ENCODE peak calls at places on chromosomes 6 and 20, in seven cellular contexts. One of them, this sample, is unnamed.

GRCh38 chr6:17589402-17590116 is 10.5 kb upstream of the FAM8A1 start:
- DNase-seq in tibial nerve: no peak
- DNase-seq in spleen: no peak
- DNase-seq in IMR-90: peak; percentile 95
- DNase-seq in A549: peak; percentile 72
- DNase-seq in transverse colon: peak; percentile 65
- DNase-seq in heart left ventricle: no peak
- DNase-seq in this sample: no peak

GRCh38 chr20:49712918-49713778 is 530 bp downstream of the B4GALT5 start:
- DNase-seq in tibial nerve: no peak
- DNase-seq in spleen: peak; percentile 88
- DNase-seq in IMR-90: peak; percentile 17
- DNase-seq in A549: no peak
- DNase-seq in transverse colon: peak; percentile 48
- DNase-seq in heart left ventricle: peak; percentile 52
- DNase-seq in this sample: no peak

GRCh38 chr6:145015739-145016558 is 719.4 kb downstream of the EPM2A start:
- DNase-seq in tibial nerve: no peak
- DNase-seq in spleen: no peak
- DNase-seq in IMR-90: peak; percentile 97
- DNase-seq in A549: peak; percentile 57
- DNase-seq in transverse colon: no peak
- DNase-seq in heart left ventricle: peak; percentile 52
- DNase-seq in this sample: no peak

GRCh38 chr20:32539817-32540675 is 45.1 kb downstream of the NOL4L start:
- DNase-seq in tibial nerve: no peak
- DNase-seq in spleen: peak; percentile 87
- DNase-seq in IMR-90: no peak
- DNase-seq in A549: no peak
- DNase-seq in transverse colon: peak; percentile 51
- DNase-seq in heart left ventricle: no peak
- DNase-seq in this sample: no peak

GRCh38 chr20:61744691-61745396 is 320.8 kb downstream of the TAF4 start:
- DNase-seq in tibial nerve: no peak
- DNase-seq in spleen: peak; percentile 38
- DNase-seq in IMR-90: peak; percentile 73
- DNase-seq in A549: peak; percentile 30
- DNase-seq in transverse colon: no peak
- DNase-seq in heart left ventricle: no peak
- DNase-seq in this sample: no peak

GRCh38 chr6:27863962-27864905 is 48.0 kb downstream of the OR2B2 start:
- DNase-seq in tibial nerve: no peak
- DNase-seq in spleen: peak; percentile 86
- DNase-seq in IMR-90: peak; percentile 15
- DNase-seq in A549: no peak
- DNase-seq in transverse colon: peak; percentile 17
- DNase-seq in heart left ventricle: no peak
- DNase-seq in this sample: no peak

GRCh38 chr20:34037121-34037520 is 43.4 kb downstream of the RALY start:
- DNase-seq in tibial nerve: no peak
- DNase-seq in spleen: peak; percentile 75
- DNase-seq in IMR-90: no peak
- DNase-seq in A549: no peak
- DNase-seq in transverse colon: no peak
- DNase-seq in heart left ventricle: peak; percentile 36
- DNase-seq in this sample: no peak

GRCh38 chr6:144897441-144897921 is 612.3 kb downstream of the UTRN start:
- DNase-seq in tibial nerve: no peak
- DNase-seq in spleen: no peak
- DNase-seq in IMR-90: peak; percentile 87
- DNase-seq in A549: peak; percentile 62
- DNase-seq in transverse colon: no peak
- DNase-seq in heart left ventricle: no peak
- DNase-seq in this sample: no peak

GRCh38 chr20:63974402-63975200 is 4.8 kb downstream of the SAMD10 start:
- DNase-seq in tibial nerve: no peak
- DNase-seq in spleen: no peak
- DNase-seq in IMR-90: peak; percentile 74
- DNase-seq in A549: peak; percentile 36
- DNase-seq in transverse colon: no peak
- DNase-seq in heart left ventricle: no peak
- DNase-seq in this sample: no peak

GRCh38 chr20:38147166-38147565 is 17.9 kb downstream of the TGM2 start:
- DNase-seq in tibial nerve: no peak
- DNase-seq in spleen: no peak
- DNase-seq in IMR-90: no peak
- DNase-seq in A549: no peak
- DNase-seq in transverse colon: no peak
- DNase-seq in heart left ventricle: no peak
- DNase-seq in this sample: no peak

GRCh38 chr20:63083831-63084562 is 77.2 kb upstream of the BHLHE23 start:
- DNase-seq in tibial nerve: no peak
- DNase-seq in spleen: peak; percentile 67
- DNase-seq in IMR-90: no peak
- DNase-seq in A549: no peak
- DNase-seq in transverse colon: no peak
- DNase-seq in heart left ventricle: no peak
- DNase-seq in this sample: no peak

GRCh38 chr6:135310291-135310690 is 129.2 kb downstream of the MYB start:
- DNase-seq in tibial nerve: no peak
- DNase-seq in spleen: no peak
- DNase-seq in IMR-90: no peak
- DNase-seq in A549: no peak
- DNase-seq in transverse colon: no peak
- DNase-seq in heart left ventricle: no peak
- DNase-seq in this sample: no peak

GRCh38 chr6:3382399-3383279 is 74.2 kb downstream of the SLC22A23 start:
- DNase-seq in tibial nerve: no peak
- DNase-seq in spleen: no peak
- DNase-seq in IMR-90: peak; percentile 14
- DNase-seq in A549: peak; percentile 53
- DNase-seq in transverse colon: peak; percentile 53
- DNase-seq in heart left ventricle: no peak
- DNase-seq in this sample: no peak

GRCh38 chr20:33689973-33690372 is 3.8 kb upstream of the E2F1 start:
- DNase-seq in tibial nerve: no peak
- DNase-seq in spleen: no peak
- DNase-seq in IMR-90: peak; percentile 66
- DNase-seq in A549: no peak
- DNase-seq in transverse colon: no peak
- DNase-seq in heart left ventricle: no peak
- DNase-seq in this sample: no peak

GRCh38 chr20:45968801-45969711 is 2.9 kb downstream of the ZNF335 start:
- DNase-seq in tibial nerve: no peak
- DNase-seq in spleen: peak; percentile 81
- DNase-seq in IMR-90: peak; percentile 81
- DNase-seq in A549: no peak
- DNase-seq in transverse colon: no peak
- DNase-seq in heart left ventricle: no peak
- DNase-seq in this sample: no peak

GRCh38 chr20:57410398-57411323 is 19.5 kb downstream of the RBM38 start:
- DNase-seq in tibial nerve: no peak
- DNase-seq in spleen: peak; percentile 72
- DNase-seq in IMR-90: no peak
- DNase-seq in A549: no peak
- DNase-seq in transverse colon: no peak
- DNase-seq in heart left ventricle: peak; percentile 22
- DNase-seq in this sample: no peak

GRCh38 chr6:95352064-95352463 is 225.3 kb upstream of the MANEA start:
- DNase-seq in tibial nerve: no peak
- DNase-seq in spleen: no peak
- DNase-seq in IMR-90: no peak
- DNase-seq in A549: no peak
- DNase-seq in transverse colon: no peak
- DNase-seq in heart left ventricle: no peak
- DNase-seq in this sample: no peak

GRCh38 chr6:73129653-73130443 is 95.4 kb downstream of the KHDC1L start:
- DNase-seq in tibial nerve: peak; percentile 72
- DNase-seq in spleen: peak; percentile 92
- DNase-seq in IMR-90: peak; percentile 66
- DNase-seq in A549: peak; percentile 61
- DNase-seq in transverse colon: peak; percentile 75
- DNase-seq in heart left ventricle: peak; percentile 59
- DNase-seq in this sample: peak; percentile 12

GRCh38 chr20:44079291-44079690 is 107.7 kb downstream of the JPH2 start:
- DNase-seq in tibial nerve: no peak
- DNase-seq in spleen: no peak
- DNase-seq in IMR-90: no peak
- DNase-seq in A549: no peak
- DNase-seq in transverse colon: no peak
- DNase-seq in heart left ventricle: no peak
- DNase-seq in this sample: no peak

GRCh38 chr6:17984822-17985660 is 2.4 kb downstream of the KIF13A start:
- DNase-seq in tibial nerve: no peak
- DNase-seq in spleen: no peak
- DNase-seq in IMR-90: peak; percentile 23
- DNase-seq in A549: no peak
- DNase-seq in transverse colon: no peak
- DNase-seq in heart left ventricle: no peak
- DNase-seq in this sample: no peak

GRCh38 chr20:1700990-1701389 is 43.4 kb upstream of the SIRPG start:
- DNase-seq in tibial nerve: no peak
- DNase-seq in spleen: no peak
- DNase-seq in IMR-90: no peak
- DNase-seq in A549: no peak
- DNase-seq in transverse colon: no peak
- DNase-seq in heart left ventricle: no peak
- DNase-seq in this sample: no peak

GRCh38 chr6:6399568-6399967 is 79.1 kb upstream of the F13A1 start:
- DNase-seq in tibial nerve: no peak
- DNase-seq in spleen: no peak
- DNase-seq in IMR-90: no peak
- DNase-seq in A549: no peak
- DNase-seq in transverse colon: no peak
- DNase-seq in heart left ventricle: no peak
- DNase-seq in this sample: no peak

GRCh38 chr6:71444222-71444621 is 155.6 kb downstream of the OGFRL1 start:
- DNase-seq in tibial nerve: no peak
- DNase-seq in spleen: no peak
- DNase-seq in IMR-90: no peak
- DNase-seq in A549: peak; percentile 58
- DNase-seq in transverse colon: no peak
- DNase-seq in heart left ventricle: no peak
- DNase-seq in this sample: no peak

GRCh38 chr6:73579851-73580246 is 59.0 kb upstream of the EEF1A1 start:
- DNase-seq in tibial nerve: no peak
- DNase-seq in spleen: no peak
- DNase-seq in IMR-90: peak; percentile 91
- DNase-seq in A549: peak; percentile 84
- DNase-seq in transverse colon: no peak
- DNase-seq in heart left ventricle: peak; percentile 41
- DNase-seq in this sample: no peak

GRCh38 chr6:117414770-117415169 is 11.0 kb downstream of the ROS1 start:
- DNase-seq in tibial nerve: no peak
- DNase-seq in spleen: no peak
- DNase-seq in IMR-90: no peak
- DNase-seq in A549: peak; percentile 26
- DNase-seq in transverse colon: no peak
- DNase-seq in heart left ventricle: no peak
- DNase-seq in this sample: no peak

GRCh38 chr6:33794910-33795615 is 6.1 kb upstream of the LEMD2 start:
- DNase-seq in tibial nerve: no peak
- DNase-seq in spleen: no peak
- DNase-seq in IMR-90: no peak
- DNase-seq in A549: no peak
- DNase-seq in transverse colon: no peak
- DNase-seq in heart left ventricle: no peak
- DNase-seq in this sample: no peak

GRCh38 chr6:29553268-29554057 is 6.1 kb downstream of the UBD start:
- DNase-seq in tibial nerve: no peak
- DNase-seq in spleen: peak; percentile 82
- DNase-seq in IMR-90: peak; percentile 54
- DNase-seq in A549: peak; percentile 7
- DNase-seq in transverse colon: peak; percentile 46
- DNase-seq in heart left ventricle: peak; percentile 79
- DNase-seq in this sample: no peak

GRCh38 chr6:161327360-161327953 is 53.6 kb upstream of the AGPAT4 start:
- DNase-seq in tibial nerve: no peak
- DNase-seq in spleen: no peak
- DNase-seq in IMR-90: no peak
- DNase-seq in A549: peak; percentile 23
- DNase-seq in transverse colon: no peak
- DNase-seq in heart left ventricle: no peak
- DNase-seq in this sample: no peak
- H3K9me3 ChIP-seq in tibial nerve: no peaks in the 10 kb centered on the region
- H3K9me3 ChIP-seq in spleen: peaks cover 26% of the 10 kb centered on the region
- H3K9me3 ChIP-seq in IMR-90: peaks cover 7% of the 10 kb centered on the region
- H3K9me3 ChIP-seq in A549: peaks cover 4% of the 10 kb centered on the region
- H3K9me3 ChIP-seq in transverse colon: no peaks in the 10 kb centered on the region
- H3K9me3 ChIP-seq in heart left ventricle: no peaks in the 10 kb centered on the region
- H3K9me3 ChIP-seq in this sample: no peaks in the 10 kb centered on the region

GRCh38 chr6:36442671-36443497 is at the start of the genes KCTD20 and PXT1:
- DNase-seq in tibial nerve: peak; percentile 79
- DNase-seq in spleen: peak; percentile 98
- DNase-seq in IMR-90: peak; percentile 88
- DNase-seq in A549: peak; percentile 86
- DNase-seq in transverse colon: peak; percentile 91
- DNase-seq in heart left ventricle: peak; percentile 93
- DNase-seq in this sample: peak; percentile 20
- TF ChIP-seq POLR2A in tibial nerve: peak; percentile 92
- TF ChIP-seq POLR2A in spleen: peak; percentile 83
- TF ChIP-seq POLR2A in IMR-90: peak; percentile 91
- TF ChIP-seq POLR2A in A549: peak; percentile 31
- TF ChIP-seq POLR2A in transverse colon: peak; percentile 69
- TF ChIP-seq POLR2A in heart left ventricle: no peak
- TF ChIP-seq POLR2A in this sample: peak; percentile 77

DNA sequence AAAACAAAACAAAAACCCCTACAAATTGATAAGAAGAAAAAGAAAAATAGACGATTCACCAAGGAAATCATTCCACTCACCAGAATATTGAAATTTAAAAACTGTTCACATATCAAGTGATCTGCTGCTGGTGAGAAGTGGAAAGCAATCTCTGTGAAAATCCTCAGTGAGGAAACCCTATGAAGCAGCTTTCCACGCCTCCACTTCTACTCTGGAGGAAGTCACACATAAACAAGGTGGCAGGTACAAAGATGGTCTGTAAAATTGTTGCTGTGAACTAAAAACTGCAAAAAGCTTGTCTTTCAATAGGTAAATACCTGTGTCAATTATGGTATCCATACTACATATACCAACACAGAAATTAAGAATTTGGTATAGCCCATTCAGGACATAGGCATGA is 18.5 kb downstream of the CD164 start:
- DNase-seq in tibial nerve: no peak
- DNase-seq in spleen: no peak
- DNase-seq in IMR-90: no peak
- DNase-seq in A549: no peak
- DNase-seq in transverse colon: no peak
- DNase-seq in heart left ventricle: no peak
- DNase-seq in this sample: no peak
- H3K9me3 ChIP-seq in tibial nerve: no peaks in the 10 kb centered on the region
- H3K9me3 ChIP-seq in spleen: no peaks in the 10 kb centered on the region
- H3K9me3 ChIP-seq in IMR-90: no peaks in the 10 kb centered on the region
- H3K9me3 ChIP-seq in A549: no peaks in the 10 kb centered on the region
- H3K9me3 ChIP-seq in transverse colon: no peaks in the 10 kb centered on the region
- H3K9me3 ChIP-seq in heart left ventricle: no peaks in the 10 kb centered on the region
- H3K9me3 ChIP-seq in this sample: no peaks in the 10 kb centered on the region

DNA sequence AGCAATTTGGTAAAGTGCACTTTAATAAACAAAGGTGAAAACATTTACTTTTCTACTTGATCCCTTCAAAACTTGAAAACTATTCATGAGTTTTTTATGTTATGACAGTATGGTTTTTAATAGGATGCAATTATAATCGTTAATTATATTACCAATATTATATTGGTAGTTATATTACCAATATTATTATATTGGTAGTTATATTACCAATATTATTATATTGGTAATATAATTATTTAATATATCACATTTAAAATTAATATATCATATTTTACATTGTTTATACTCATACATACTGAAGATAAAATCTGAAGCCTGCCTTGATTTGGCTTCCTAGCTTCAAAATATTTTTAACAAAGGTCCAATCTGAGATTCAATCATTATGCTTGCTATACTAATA is 186.1 kb upstream of the THBS2 start:
- DNase-seq in tibial nerve: no peak
- DNase-seq in spleen: no peak
- DNase-seq in IMR-90: no peak
- DNase-seq in A549: no peak
- DNase-seq in transverse colon: no peak
- DNase-seq in heart left ventricle: no peak
- DNase-seq in this sample: no peak
- TF ChIP-seq POLR2A in tibial nerve: no peak
- TF ChIP-seq POLR2A in spleen: no peak
- TF ChIP-seq POLR2A in IMR-90: no peak
- TF ChIP-seq POLR2A in A549: no peak
- TF ChIP-seq POLR2A in transverse colon: no peak
- TF ChIP-seq POLR2A in heart left ventricle: no peak
- TF ChIP-seq POLR2A in this sample: no peak